ENCODE peak calls at places on chromosomes 5 and 9, in six cellular contexts. F is cardiac fibroblast, I is A549, L is mammary epithelial cell, V is transverse colon, N is HCT116. Z is an unnamed sample.

GRCh38 chr5:73218552-73219171 is 45.7 kb downstream of the TMEM174 start:
- DNase-seq in V (no peak), L (peak; percentile 34), F (peak; percentile 54), N (peak; percentile 26), I (peak; percentile 44), Z (peak; percentile 70)

GRCh38 chr5:72817076-72817476 is 615 bp downstream of the TNPO1 start:
- DNase-seq in N (peak; percentile 7), V (peak; percentile 59), F (peak; percentile 70), L (peak; percentile 62), I (peak; percentile 22), Z (peak; percentile 70)

GRCh38 chr5:87944553-87945320 is 323.9 kb downstream of the TMEM161B start:
- DNase-seq in I (no peak), L (no peak), V (no peak), F (no peak), N (no peak), Z (no peak)

GRCh38 chr5:169591636-169592035 is 8.1 kb downstream of the SPDL1 start:
- DNase-seq in N (no peak), L (no peak), I (no peak), V (no peak), F (peak; percentile 20), Z (peak; percentile 81)

GRCh38 chr5:156096259-156096658 is 230.7 kb upstream of the SGCD start:
- DNase-seq in F (no peak), I (no peak), L (no peak), N (no peak), V (no peak), Z (no peak)

GRCh38 chr5:168301593-168302388 is 10.3 kb downstream of the WWC1 start:
- DNase-seq in V (peak; percentile 63), F (no peak), I (peak; percentile 96), L (peak; percentile 77), N (peak; percentile 89), Z (peak; percentile 12)

GRCh38 chr5:176738851-176739250 is 71.5 kb upstream of the UNC5A start:
- DNase-seq in F (no peak), V (no peak), L (no peak), I (no peak), N (no peak), Z (no peak)

GRCh38 chr9:135456436-135457104 is 23.0 kb upstream of the PPP1R26 start:
- DNase-seq in F (no peak), N (no peak), I (no peak), L (no peak), V (no peak), Z (no peak)

GRCh38 chr5:38069360-38069759 is 189.0 kb upstream of the EGFLAM start:
- DNase-seq in L (peak; percentile 58), I (no peak), V (no peak), N (no peak), F (no peak), Z (no peak)

GRCh38 chr5:103210952-103211351 is 47.6 kb upstream of the MACIR start:
- DNase-seq in F (no peak), L (no peak), N (no peak), I (no peak), V (no peak), Z (no peak)

GRCh38 chr5:74499236-74499635 is 141.3 kb downstream of the ENC1 start:
- DNase-seq in F (no peak), V (no peak), L (no peak), I (no peak), N (no peak), Z (no peak)

GRCh38 chr9:89538874-89539273 is 41.0 kb upstream of the SEMA4D start:
- DNase-seq in I (no peak), V (no peak), N (no peak), L (no peak), F (no peak), Z (no peak)

GRCh38 chr5:77087484-77088291 is 603 bp upstream of the ZBED3 start:
- DNase-seq in N (no peak), F (peak; percentile 73), V (peak; percentile 21), L (no peak), I (no peak), Z (peak; percentile 60)

GRCh38 chr5:108109059-108109458 is 272.8 kb downstream of the FBXL17 start:
- DNase-seq in V (no peak), I (no peak), F (no peak), N (no peak), L (no peak), Z (no peak)

GRCh38 chr5:140639093-140639821 is at the start of gene TMCO6:
- DNase-seq in F (peak; percentile 97), N (peak; percentile 73), L (peak; percentile 92), V (peak; percentile 99), I (peak; percentile 96), Z (peak; percentile 91)

GRCh38 chr9:137963525-137963924 is 85.9 kb downstream of the CACNA1B start:
- DNase-seq in L (no peak), N (no peak), V (no peak), F (no peak), I (no peak), Z (no peak)

GRCh38 chr9:137959641-137960411 is 82.2 kb downstream of the CACNA1B start:
- DNase-seq in I (no peak), V (no peak), L (no peak), F (no peak), N (no peak), Z (no peak)

GRCh38 chr9:137956039-137956438 is 78.5 kb downstream of the CACNA1B start:
- DNase-seq in F (no peak), I (no peak), V (no peak), N (no peak), L (no peak), Z (no peak)

GRCh38 chr9:137956688-137957385 is 79.3 kb downstream of the CACNA1B start:
- DNase-seq in L (no peak), N (no peak), V (no peak), F (no peak), I (no peak), Z (no peak)

DNA sequence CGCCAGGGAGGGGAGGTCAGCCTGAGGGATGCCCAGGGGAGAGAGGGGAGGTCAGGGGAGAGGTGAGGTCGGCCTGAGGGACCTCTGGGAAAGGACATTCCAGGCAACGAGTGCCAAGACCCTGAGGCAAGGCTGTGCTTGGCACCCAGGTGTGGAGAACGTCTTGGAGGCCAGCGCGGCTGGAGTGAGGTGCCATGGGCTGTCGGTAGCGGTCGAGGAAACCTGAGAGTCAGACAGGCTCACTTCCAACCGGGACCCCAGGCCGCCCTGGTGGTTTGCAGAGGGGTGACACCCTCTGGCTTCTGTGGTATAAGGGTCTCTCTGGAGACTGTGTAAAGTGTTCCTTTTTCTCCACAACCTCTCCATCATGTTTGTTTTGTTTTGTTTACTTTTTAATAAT is 82.9 kb downstream of the CACNA1B start:
- DNase-seq in I (no peak), F (no peak), N (no peak), L (no peak), V (no peak), Z (no peak)
- TF ChIP-seq CTCF in I (no peak), F (no peak), N (peak; percentile 25), L (peak; percentile 5), V (no peak), Z (no peak)

GRCh38 chr5:51383494-51384081 is 340 bp downstream of the ISL1 start:
- DNase-seq in L (no peak), N (no peak), V (no peak), F (no peak), I (no peak), Z (peak; percentile 39)

GRCh38 chr5:51381801-51382507 is 1.3 kb upstream of the ISL1 start:
- DNase-seq in V (no peak), I (no peak), L (no peak), F (no peak), N (no peak), Z (peak; percentile 41)

GRCh38 chr5:51380603-51381207 is 2.5 kb upstream of the ISL1 start:
- DNase-seq in N (no peak), I (peak; percentile 16), L (no peak), V (no peak), F (no peak), Z (peak; percentile 53)

GRCh38 chr5:51382759-51383493 is at the start of gene ISL1:
- DNase-seq in F (peak; percentile 57), I (peak; percentile 21), N (peak; percentile 57), V (peak; percentile 63), L (peak; percentile 77), Z (peak; percentile 86)

GRCh38 chr5:51382508-51382758 is 815 bp upstream of the ISL1 start:
- DNase-seq in L (no peak), I (no peak), F (no peak), N (no peak), V (no peak), Z (peak; percentile 40)
- H3K4me3 ChIP-seq in L (no peak overlapping the region), I (no peak overlapping the region), F (no peak overlapping the region), N (peak overlapping the region; percentile 73), V (peak overlapping the region; percentile 37), Z (peak overlapping the region; percentile 74)

GRCh38 chr9:124766815-124767554 is 4.1 kb downstream of the NR6A1 start:
- DNase-seq in N (no peak), V (no peak), F (no peak), I (peak; percentile 60), L (no peak), Z (no peak)
- TF ChIP-seq CTCF in N (peak; percentile 29), V (peak; percentile 11), F (peak; percentile 18), I (no peak), L (peak; percentile 31), Z (no peak)

GRCh38 chr5:149442563-149443182 is 63.6 kb upstream of the IL17B start:
- DNase-seq in N (no peak), V (peak; percentile 90), L (peak; percentile 80), F (peak; percentile 85), I (peak; percentile 78), Z (peak; percentile 79)

GRCh38 chr5:149443210-149443609 is 64.1 kb upstream of the IL17B start:
- DNase-seq in V (no peak), F (no peak), N (no peak), I (no peak), L (no peak), Z (no peak)

GRCh38 chr5:149439899-149440655 is 61.0 kb upstream of the IL17B start:
- DNase-seq in N (peak; percentile 95), V (peak; percentile 85), F (peak; percentile 54), L (peak; percentile 99), I (peak; percentile 96), Z (no peak)

GRCh38 chr5:149441986-149442385 is 62.9 kb upstream of the IL17B start:
- DNase-seq in F (no peak), L (peak; percentile 91), V (no peak), I (no peak), N (no peak), Z (no peak)

DNA sequence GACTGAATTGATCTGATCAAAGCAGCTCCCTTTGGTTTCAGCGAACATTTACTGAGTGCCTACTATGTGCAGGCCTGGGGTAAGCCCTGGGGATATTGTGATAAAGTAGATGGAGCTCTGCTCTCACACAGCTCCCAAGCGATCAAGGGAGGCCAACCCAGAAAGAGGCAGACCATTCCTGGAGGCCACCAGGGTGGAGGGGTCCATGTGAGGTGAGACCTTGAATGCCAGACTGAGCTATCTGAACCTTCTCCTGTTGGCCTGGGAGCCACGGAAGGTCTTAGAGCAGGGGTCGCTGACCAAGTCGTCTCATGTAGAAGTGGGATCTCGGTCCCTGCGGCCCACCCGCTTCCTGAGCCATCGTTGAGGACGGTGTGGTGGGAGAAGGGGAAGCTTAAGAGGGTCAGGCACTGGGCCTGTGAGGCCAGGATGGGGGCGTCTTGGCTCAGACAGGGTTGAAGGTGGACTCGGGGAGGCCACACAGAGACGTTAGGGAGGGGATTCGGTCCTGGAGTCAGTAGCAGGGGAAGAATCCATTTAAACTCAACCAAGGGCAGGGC is 62.2 kb upstream of the IL17B start:
- DNase-seq in N (no peak), L (no peak), I (no peak), V (no peak), F (no peak), Z (no peak)
- H3K4me3 ChIP-seq in N (no peak overlapping the region), L (no peak overlapping the region), I (no peak overlapping the region), V (no peak overlapping the region), F (no peak overlapping the region), Z (no peak overlapping the region)

Z was measured in fibroblast of the aortic adventitia.